ENCODE peak calls at places on chromosomes 5 and 9, in ten cellular contexts. One of them, this sample, is unnamed.

GRCh38 chr9:113957778-113958430 is 81.8 kb downstream of the ZNF618 start:
- DNase-seq in breast epithelium: no peak
- DNase-seq in prostate gland: no peak
- DNase-seq in upper lobe of left lung: no peak
- DNase-seq in stomach: no peak
- DNase-seq in HCT116: no peak
- DNase-seq in vagina: no peak
- DNase-seq in esophagus muscularis mucosa: no peak
- DNase-seq in transverse colon: peak
- DNase-seq in sigmoid colon: no peak
- DNase-seq in this sample: no peak

GRCh38 chr5:59746261-59746765 is 147.2 kb downstream of the PDE4D start:
- DNase-seq in breast epithelium: no peak
- DNase-seq in prostate gland: no peak
- DNase-seq in upper lobe of left lung: no peak
- DNase-seq in stomach: no peak
- DNase-seq in HCT116: no peak
- DNase-seq in vagina: no peak
- DNase-seq in esophagus muscularis mucosa: no peak
- DNase-seq in transverse colon: no peak
- DNase-seq in sigmoid colon: peak
- DNase-seq in this sample: no peak

GRCh38 chr5:62536783-62537182 is 41.8 kb upstream of the LRRC70 start:
- DNase-seq in breast epithelium: no peak
- DNase-seq in prostate gland: no peak
- DNase-seq in upper lobe of left lung: no peak
- DNase-seq in stomach: no peak
- DNase-seq in HCT116: no peak
- DNase-seq in vagina: no peak
- DNase-seq in esophagus muscularis mucosa: no peak
- DNase-seq in transverse colon: no peak
- DNase-seq in sigmoid colon: no peak
- DNase-seq in this sample: no peak

GRCh38 chr9:133577463-133578112 is 31.6 kb downstream of the FAM163B start:
- DNase-seq in breast epithelium: no peak
- DNase-seq in prostate gland: no peak
- DNase-seq in upper lobe of left lung: no peak
- DNase-seq in stomach: no peak
- DNase-seq in HCT116: no peak
- DNase-seq in vagina: no peak
- DNase-seq in esophagus muscularis mucosa: no peak
- DNase-seq in transverse colon: no peak
- DNase-seq in sigmoid colon: no peak
- DNase-seq in this sample: no peak

GRCh38 chr5:2560435-2560834 is 191.0 kb downstream of the IRX2 start:
- DNase-seq in breast epithelium: no peak
- DNase-seq in prostate gland: no peak
- DNase-seq in upper lobe of left lung: no peak
- DNase-seq in stomach: no peak
- DNase-seq in HCT116: no peak
- DNase-seq in vagina: no peak
- DNase-seq in esophagus muscularis mucosa: no peak
- DNase-seq in transverse colon: no peak
- DNase-seq in sigmoid colon: no peak
- DNase-seq in this sample: no peak

GRCh38 chr9:123238364-123238763 is 30.0 kb downstream of the STRBP start:
- DNase-seq in breast epithelium: no peak
- DNase-seq in prostate gland: no peak
- DNase-seq in upper lobe of left lung: no peak
- DNase-seq in stomach: no peak
- DNase-seq in HCT116: no peak
- DNase-seq in vagina: no peak
- DNase-seq in esophagus muscularis mucosa: no peak
- DNase-seq in transverse colon: no peak
- DNase-seq in sigmoid colon: no peak
- DNase-seq in this sample: peak

GRCh38 chr9:113646946-113647914 is 183.7 kb downstream of the RGS3 start:
- DNase-seq in breast epithelium: no peak
- DNase-seq in prostate gland: no peak
- DNase-seq in upper lobe of left lung: peak
- DNase-seq in stomach: no peak
- DNase-seq in HCT116: no peak
- DNase-seq in vagina: no peak
- DNase-seq in esophagus muscularis mucosa: no peak
- DNase-seq in transverse colon: no peak
- DNase-seq in sigmoid colon: peak
- DNase-seq in this sample: no peak

GRCh38 chr9:33461474-33461873 is 12.2 kb downstream of the NOL6 start:
- DNase-seq in breast epithelium: no peak
- DNase-seq in prostate gland: no peak
- DNase-seq in upper lobe of left lung: no peak
- DNase-seq in stomach: no peak
- DNase-seq in HCT116: no peak
- DNase-seq in vagina: no peak
- DNase-seq in esophagus muscularis mucosa: no peak
- DNase-seq in transverse colon: no peak
- DNase-seq in sigmoid colon: no peak
- DNase-seq in this sample: no peak

GRCh38 chr9:96031366-96031824 is 155.9 kb downstream of the ERCC6L2 start:
- DNase-seq in breast epithelium: no peak
- DNase-seq in prostate gland: peak
- DNase-seq in upper lobe of left lung: no peak
- DNase-seq in stomach: peak
- DNase-seq in HCT116: no peak
- DNase-seq in vagina: no peak
- DNase-seq in esophagus muscularis mucosa: no peak
- DNase-seq in transverse colon: no peak
- DNase-seq in sigmoid colon: no peak
- DNase-seq in this sample: no peak

GRCh38 chr9:95373069-95373681 is 55.7 kb upstream of the FANCC start:
- DNase-seq in breast epithelium: no peak
- DNase-seq in prostate gland: no peak
- DNase-seq in upper lobe of left lung: no peak
- DNase-seq in stomach: no peak
- DNase-seq in HCT116: no peak
- DNase-seq in vagina: no peak
- DNase-seq in esophagus muscularis mucosa: peak
- DNase-seq in transverse colon: no peak
- DNase-seq in sigmoid colon: no peak
- DNase-seq in this sample: no peak

GRCh38 chr5:36656556-36656955 is 50.1 kb downstream of the SLC1A3 start:
- DNase-seq in breast epithelium: no peak
- DNase-seq in prostate gland: no peak
- DNase-seq in upper lobe of left lung: no peak
- DNase-seq in stomach: no peak
- DNase-seq in HCT116: no peak
- DNase-seq in vagina: no peak
- DNase-seq in esophagus muscularis mucosa: no peak
- DNase-seq in transverse colon: no peak
- DNase-seq in sigmoid colon: no peak
- DNase-seq in this sample: no peak

GRCh38 chr5:155094455-155094854 is 80.9 kb downstream of the KIF4B start:
- DNase-seq in breast epithelium: no peak
- DNase-seq in prostate gland: no peak
- DNase-seq in upper lobe of left lung: no peak
- DNase-seq in stomach: no peak
- DNase-seq in HCT116: no peak
- DNase-seq in vagina: no peak
- DNase-seq in esophagus muscularis mucosa: no peak
- DNase-seq in transverse colon: no peak
- DNase-seq in sigmoid colon: no peak
- DNase-seq in this sample: no peak

GRCh38 chr5:77867194-77867691 is 91.1 kb upstream of the TBCA start:
- DNase-seq in breast epithelium: no peak
- DNase-seq in prostate gland: no peak
- DNase-seq in upper lobe of left lung: no peak
- DNase-seq in stomach: no peak
- DNase-seq in HCT116: no peak
- DNase-seq in vagina: no peak
- DNase-seq in esophagus muscularis mucosa: no peak
- DNase-seq in transverse colon: no peak
- DNase-seq in sigmoid colon: no peak
- DNase-seq in this sample: no peak

GRCh38 chr9:88949425-88949824 is 41.8 kb upstream of the S1PR3 start:
- DNase-seq in breast epithelium: no peak
- DNase-seq in prostate gland: no peak
- DNase-seq in upper lobe of left lung: no peak
- DNase-seq in stomach: peak
- DNase-seq in HCT116: no peak
- DNase-seq in vagina: no peak
- DNase-seq in esophagus muscularis mucosa: peak
- DNase-seq in transverse colon: no peak
- DNase-seq in sigmoid colon: peak
- DNase-seq in this sample: no peak

GRCh38 chr9:131432597-131433301 is 38.9 kb downstream of the PRRC2B start:
- DNase-seq in breast epithelium: no peak
- DNase-seq in prostate gland: no peak
- DNase-seq in upper lobe of left lung: no peak
- DNase-seq in stomach: no peak
- DNase-seq in HCT116: no peak
- DNase-seq in vagina: no peak
- DNase-seq in esophagus muscularis mucosa: no peak
- DNase-seq in transverse colon: no peak
- DNase-seq in sigmoid colon: peak
- DNase-seq in this sample: no peak

GRCh38 chr5:18792145-18792544 is 1157.9 kb downstream of the TAF11L14 start:
- DNase-seq in breast epithelium: no peak
- DNase-seq in prostate gland: no peak
- DNase-seq in upper lobe of left lung: no peak
- DNase-seq in stomach: peak
- DNase-seq in HCT116: no peak
- DNase-seq in vagina: no peak
- DNase-seq in esophagus muscularis mucosa: no peak
- DNase-seq in transverse colon: peak
- DNase-seq in sigmoid colon: no peak
- DNase-seq in this sample: no peak

GRCh38 chr9:96338299-96338698 is 36.3 kb upstream of the HSD17B3 start:
- DNase-seq in breast epithelium: no peak
- DNase-seq in prostate gland: no peak
- DNase-seq in upper lobe of left lung: no peak
- DNase-seq in stomach: no peak
- DNase-seq in HCT116: no peak
- DNase-seq in vagina: no peak
- DNase-seq in esophagus muscularis mucosa: no peak
- DNase-seq in transverse colon: no peak
- DNase-seq in sigmoid colon: no peak
- DNase-seq in this sample: no peak

GRCh38 chr5:171120986-171121622 is 187.9 kb upstream of the TLX3 start:
- DNase-seq in breast epithelium: no peak
- DNase-seq in prostate gland: no peak
- DNase-seq in upper lobe of left lung: no peak
- DNase-seq in stomach: no peak
- DNase-seq in HCT116: no peak
- DNase-seq in vagina: no peak
- DNase-seq in esophagus muscularis mucosa: no peak
- DNase-seq in transverse colon: no peak
- DNase-seq in sigmoid colon: peak
- DNase-seq in this sample: no peak
- TF ChIP-seq POLR2AphosphoS5 in breast epithelium: no peak
- TF ChIP-seq POLR2AphosphoS5 in prostate gland: no peak
- TF ChIP-seq POLR2AphosphoS5 in upper lobe of left lung: no peak
- TF ChIP-seq POLR2AphosphoS5 in stomach: no peak
- TF ChIP-seq POLR2AphosphoS5 in HCT116: no peak
- TF ChIP-seq POLR2AphosphoS5 in vagina: no peak
- TF ChIP-seq POLR2AphosphoS5 in esophagus muscularis mucosa: no peak
- TF ChIP-seq POLR2AphosphoS5 in transverse colon: no peak
- TF ChIP-seq POLR2AphosphoS5 in sigmoid colon: no peak
- TF ChIP-seq POLR2AphosphoS5 in this sample: no peak

DNA sequence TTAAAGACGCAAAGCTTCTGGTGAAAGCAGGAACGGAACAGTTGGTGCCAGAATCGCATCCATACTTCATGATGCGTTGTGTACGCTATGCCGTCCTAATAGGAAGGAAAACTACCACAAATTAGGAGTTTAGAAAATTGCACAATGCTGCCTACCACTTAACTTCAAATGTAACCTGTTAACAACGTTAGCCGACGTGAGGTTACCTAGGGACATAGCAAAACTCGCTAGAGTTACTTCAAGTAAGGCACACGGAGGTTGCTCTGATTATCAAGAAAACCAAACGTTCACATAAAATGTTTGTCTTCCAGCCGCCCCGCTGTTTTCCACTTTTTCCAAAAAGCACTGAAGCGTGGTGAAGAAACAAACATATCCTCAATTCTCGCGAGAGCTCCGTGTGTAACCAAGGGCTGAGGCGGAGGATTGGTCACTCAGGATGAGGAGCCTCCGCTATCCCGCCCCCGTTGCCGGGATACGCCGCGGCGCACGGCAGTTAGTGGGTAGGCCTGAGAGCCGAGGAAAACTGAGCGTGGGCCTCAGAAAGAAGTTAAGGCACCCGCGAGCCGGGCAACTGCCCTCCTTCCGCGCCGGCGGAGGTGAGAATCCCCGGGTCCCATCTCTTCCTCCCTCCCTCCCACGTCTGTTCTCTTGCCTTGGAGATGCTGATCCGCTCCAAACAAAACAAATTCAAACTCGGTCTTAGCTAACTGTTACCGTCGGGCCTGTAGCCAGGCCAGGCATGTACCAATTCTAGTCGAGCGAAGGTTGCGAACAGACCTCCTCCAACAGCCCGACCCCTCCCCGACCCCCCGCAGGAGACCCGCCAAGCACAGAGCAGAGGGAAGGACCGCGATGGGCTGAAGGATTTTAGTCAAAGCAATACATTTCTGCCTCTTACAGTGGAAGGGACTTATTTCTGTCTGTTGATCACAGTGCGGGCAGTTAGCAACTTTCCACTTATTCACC is at the start of gene IFT74:
- DNase-seq in breast epithelium: peak
- DNase-seq in prostate gland: peak
- DNase-seq in upper lobe of left lung: peak
- DNase-seq in stomach: peak
- DNase-seq in HCT116: peak
- DNase-seq in vagina: no peak
- DNase-seq in esophagus muscularis mucosa: peak
- DNase-seq in transverse colon: peak
- DNase-seq in sigmoid colon: peak
- DNase-seq in this sample: peak
- TF ChIP-seq POLR2A in breast epithelium: peak
- TF ChIP-seq POLR2A in prostate gland: peak
- TF ChIP-seq POLR2A in upper lobe of left lung: no peak
- TF ChIP-seq POLR2A in stomach: no peak
- TF ChIP-seq POLR2A in HCT116: peak
- TF ChIP-seq POLR2A in vagina: no peak
- TF ChIP-seq POLR2A in esophagus muscularis mucosa: no peak
- TF ChIP-seq POLR2A in transverse colon: peak
- TF ChIP-seq POLR2A in sigmoid colon: peak
- TF ChIP-seq POLR2A in this sample: peak

GRCh38 chr5:141528401-141528984 is 39.6 kb downstream of the PCDHGC5 start:
- DNase-seq in breast epithelium: no peak
- DNase-seq in prostate gland: peak
- DNase-seq in upper lobe of left lung: no peak
- DNase-seq in stomach: no peak
- DNase-seq in HCT116: no peak
- DNase-seq in vagina: peak
- DNase-seq in esophagus muscularis mucosa: peak
- DNase-seq in transverse colon: no peak
- DNase-seq in sigmoid colon: peak
- DNase-seq in this sample: no peak
- TF ChIP-seq POLR2AphosphoS5 in breast epithelium: no peak
- TF ChIP-seq POLR2AphosphoS5 in prostate gland: peak
- TF ChIP-seq POLR2AphosphoS5 in upper lobe of left lung: no peak
- TF ChIP-seq POLR2AphosphoS5 in stomach: no peak
- TF ChIP-seq POLR2AphosphoS5 in HCT116: no peak
- TF ChIP-seq POLR2AphosphoS5 in vagina: peak
- TF ChIP-seq POLR2AphosphoS5 in esophagus muscularis mucosa: peak
- TF ChIP-seq POLR2AphosphoS5 in transverse colon: no peak
- TF ChIP-seq POLR2AphosphoS5 in sigmoid colon: no peak
- TF ChIP-seq POLR2AphosphoS5 in this sample: no peak

GRCh38 chr9:137217276-137218211 is 4.5 kb downstream of the RNF208 start:
- DNase-seq in breast epithelium: peak
- DNase-seq in prostate gland: peak
- DNase-seq in upper lobe of left lung: peak
- DNase-seq in stomach: peak
- DNase-seq in HCT116: peak
- DNase-seq in vagina: no peak
- DNase-seq in esophagus muscularis mucosa: no peak
- DNase-seq in transverse colon: peak
- DNase-seq in sigmoid colon: no peak
- DNase-seq in this sample: no peak
- TF ChIP-seq POLR2A in breast epithelium: no peak
- TF ChIP-seq POLR2A in prostate gland: peak
- TF ChIP-seq POLR2A in upper lobe of left lung: no peak
- TF ChIP-seq POLR2A in stomach: no peak
- TF ChIP-seq POLR2A in HCT116: peak
- TF ChIP-seq POLR2A in vagina: no peak
- TF ChIP-seq POLR2A in esophagus muscularis mucosa: no peak
- TF ChIP-seq POLR2A in transverse colon: peak
- TF ChIP-seq POLR2A in sigmoid colon: peak
- TF ChIP-seq POLR2A in this sample: no peak

This sample was measured in GM12892.